ENCODE peak calls at places on chromosomes 3 and 15, in four cellular contexts. M is endothelial cell of umbilical vein, L is K562, S is IMR-90. E is an unnamed sample. For H3K9me1, the result is how much of the 10 kb centered on the place peaks cover.

GRCh38 chr3:144496116-144496835 is 524.7 kb downstream of the DIPK2A start:
- DNase-seq in L (no peak), S (no peak), M (peak), E (no peak)

GRCh38 chr15:60713096-60714084 is 234.4 kb upstream of the ICE2 start:
- DNase-seq in L (no peak), M (peak), S (peak), E (no peak)

GRCh38 chr3:98612996-98613517 is 19.6 kb upstream of the CPOX start:
- DNase-seq in S (no peak), L (no peak), M (no peak), E (no peak)

GRCh38 chr15:79339588-79340314 is 28.8 kb downstream of the TMED3 start:
- DNase-seq in L (peak), S (peak), M (peak), E (peak)

GRCh38 chr3:9316881-9317341 is 45.9 kb upstream of the THUMPD3 start:
- DNase-seq in M (peak), S (peak), L (no peak), E (no peak)

GRCh38 chr3:138351916-138352555 is 3.7 kb downstream of the MRAS start:
- DNase-seq in M (no peak), L (no peak), S (peak), E (no peak)

GRCh38 chr15:33699691-33700447 is 268.4 kb upstream of the CHRM5 start:
- DNase-seq in S (peak), M (no peak), L (peak), E (no peak)

GRCh38 chr3:88810455-88810854 is 297.0 kb upstream of the EPHA3 start:
- DNase-seq in S (peak), M (no peak), L (no peak), E (no peak)

GRCh38 chr3:129942296-129942695 is 32.2 kb upstream of the TRH start:
- DNase-seq in S (peak), M (peak), L (peak), E (no peak)

GRCh38 chr3:56424357-56424756 is 43.9 kb downstream of the ERC2 start:
- DNase-seq in L (no peak), S (no peak), M (no peak), E (no peak)

GRCh38 chr15:67433495-67434099 is 87.3 kb upstream of the C15orf61 start:
- DNase-seq in L (peak), M (peak), S (peak), E (no peak)

GRCh38 chr3:157786216-157786615 is 283.0 kb upstream of the VEPH1 start:
- DNase-seq in L (no peak), M (no peak), S (peak), E (peak)

GRCh38 chr3:124410471-124410870 is 319.8 kb upstream of the UMPS start:
- DNase-seq in S (peak), M (no peak), L (no peak), E (no peak)

GRCh38 chr3:14843321-14843720 is 24.6 kb downstream of the FGD5 start:
- DNase-seq in S (no peak), M (no peak), L (no peak), E (no peak)

GRCh38 chr3:13249630-13250395 is 170.3 kb downstream of the NUP210 start:
- DNase-seq in L (no peak), S (no peak), M (no peak), E (no peak)

GRCh38 chr3:137869022-137869421 is 104.9 kb downstream of the SOX14 start:
- DNase-seq in M (no peak), S (no peak), L (no peak), E (no peak)

GRCh38 chr15:87167055-87167454 is 1087.4 kb downstream of the AGBL1 start:
- DNase-seq in L (no peak), M (no peak), S (peak), E (peak)

GRCh38 chr3:122797291-122797690 is 2.4 kb downstream of the SLC49A4 start:
- DNase-seq in M (no peak), S (peak), L (no peak), E (no peak)

GRCh38 chr3:28294667-28295413 is 53.4 kb downstream of the CMC1 start:
- DNase-seq in L (no peak), M (peak), S (no peak), E (no peak)

GRCh38 chr3:13136426-13136825 is 63.2 kb upstream of the IQSEC1 start:
- DNase-seq in M (no peak), S (no peak), L (no peak), E (no peak)

GRCh38 chr3:193335031-193335430 is 43.5 kb downstream of the ATP13A5 start:
- DNase-seq in S (no peak), M (no peak), L (no peak), E (no peak)

GRCh38 chr3:141840737-141841544 is 35.5 kb upstream of the ATP1B3 start:
- DNase-seq in S (no peak), L (no peak), M (peak), E (no peak)

GRCh38 chr3:4852780-4853748 is 126.2 kb upstream of the BHLHE40 start:
- DNase-seq in S (no peak), L (no peak), M (peak), E (no peak)

GRCh38 chr3:150170843-150171513 is 200.3 kb upstream of the PFN2 start:
- DNase-seq in L (no peak), M (no peak), S (peak), E (no peak)

GRCh38 chr3:188734395-188734794 is 437.4 kb upstream of the TPRG1 start:
- DNase-seq in L (no peak), M (peak), S (no peak), E (no peak)

GRCh38 chr15:61051570-61052031 is 177.5 kb downstream of the RORA start:
- DNase-seq in S (peak), M (peak), L (peak), E (no peak)

GRCh38 chr3:29346828-29347227 is 66.0 kb downstream of the RBMS3 start:
- DNase-seq in L (no peak), M (no peak), S (peak), E (no peak)

GRCh38 chr3:185959609-185960517 is 22.0 kb upstream of the TRA2B start:
- DNase-seq in L (peak), S (peak), M (peak), E (no peak)

GRCh38 chr15:71437404-71437803 is 322.1 kb downstream of the THSD4 start:
- DNase-seq in M (no peak), L (no peak), S (no peak), E (no peak)

GRCh38 chr3:4712109-4712508 is 219.0 kb downstream of the ITPR1 start:
- DNase-seq in S (peak), L (no peak), M (no peak), E (peak)

GRCh38 chr15:87577336-87577735 is 679.2 kb downstream of the NTRK3 start:
- DNase-seq in M (no peak), S (no peak), L (no peak), E (no peak)

GRCh38 chr3:193780810-193781472 is 187.9 kb downstream of the OPA1 start:
- DNase-seq in S (peak), L (peak), M (peak), E (peak)

GRCh38 chr3:107641572-107642307 is 119.0 kb downstream of the BBX start:
- DNase-seq in M (no peak), L (no peak), S (no peak), E (no peak)

DNA sequence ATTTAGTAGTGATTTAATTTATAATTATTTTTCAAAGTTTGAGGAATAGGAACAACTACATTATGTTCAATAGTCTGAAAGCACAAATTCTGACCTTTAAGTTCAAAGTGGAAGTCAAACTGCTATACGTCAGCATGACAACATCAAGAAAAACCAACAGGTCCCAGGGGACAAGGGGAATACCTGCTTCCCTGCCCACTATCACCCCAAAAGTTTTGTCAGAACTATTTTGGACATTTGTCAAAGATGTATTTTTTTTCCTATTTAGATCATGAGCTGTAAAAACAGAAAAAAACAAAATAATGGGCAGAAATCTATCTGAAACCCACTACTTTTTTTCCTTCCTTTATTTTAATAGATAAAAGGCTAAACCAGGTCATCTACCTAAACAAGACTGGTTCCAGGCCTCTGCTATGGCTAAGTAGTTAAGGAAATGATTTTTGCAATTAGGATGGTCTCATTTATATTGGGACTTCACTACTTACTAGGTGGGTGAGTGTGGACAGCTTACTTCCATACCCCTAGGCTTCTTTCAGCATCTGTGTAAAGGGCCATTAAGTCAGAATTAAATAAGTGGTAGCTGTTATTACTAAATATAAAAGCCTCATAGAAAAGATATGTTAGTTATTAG is 746.3 kb downstream of the FHIT start:
- DNase-seq in L (no peak), S (no peak), M (no peak), E (no peak)
- H3K9me1 ChIP-seq in L (under half), S (under half), M (under half), E (under half)

DNA sequence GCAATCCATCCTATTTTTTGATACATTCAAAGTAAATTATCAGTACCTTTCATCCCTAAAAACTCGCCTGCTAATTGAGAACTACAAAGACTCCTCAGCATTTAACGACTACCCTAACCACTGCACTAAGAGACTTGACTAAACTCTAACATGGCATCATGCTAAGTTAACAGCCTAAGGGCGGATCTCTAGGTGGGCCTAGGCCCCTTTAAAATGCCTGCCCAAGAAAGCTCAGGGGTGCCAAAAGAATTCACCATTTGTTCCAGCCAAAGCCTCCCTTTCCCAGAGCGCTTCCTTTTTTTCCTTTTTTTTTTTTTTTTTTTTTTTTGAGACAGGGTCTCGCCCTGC is 568 bp upstream of the NEK4 start:
- DNase-seq in L (no peak), M (no peak), S (no peak), E (no peak)
- H3K9ac ChIP-seq in L (peak), M (peak), S (peak), E (peak)

DNA sequence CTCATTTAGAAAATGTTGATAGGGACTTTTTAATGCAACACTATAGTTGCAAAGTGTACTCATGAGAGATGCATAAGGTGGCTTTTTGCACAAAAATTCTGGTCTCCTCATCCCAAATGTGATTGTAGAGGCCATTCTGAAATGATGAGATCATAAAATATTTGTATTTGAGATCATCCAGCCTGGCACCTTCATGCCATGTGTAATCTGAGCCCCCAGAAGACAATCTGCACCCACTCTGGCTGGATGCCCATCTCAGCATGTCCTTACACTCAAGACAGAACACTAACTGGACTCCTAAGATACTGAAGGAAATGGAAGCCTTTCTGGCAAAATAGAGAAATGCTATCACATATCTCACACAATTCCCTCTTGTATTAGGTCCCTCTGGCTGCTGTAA is 49.2 kb downstream of the SLC7A14 start:
- DNase-seq in M (no peak), L (no peak), S (no peak), E (no peak)
- H3K9me1 ChIP-seq in M (under half), L (under half), S (under half), E (under half)

GRCh38 chr15:30906366-30906765 is 2.7 kb downstream of the FAN1 start:
- DNase-seq in S (no peak), M (no peak), L (no peak), E (no peak)
- H3K9ac ChIP-seq in S (no peak), M (no peak), L (no peak), E (no peak)

DNA sequence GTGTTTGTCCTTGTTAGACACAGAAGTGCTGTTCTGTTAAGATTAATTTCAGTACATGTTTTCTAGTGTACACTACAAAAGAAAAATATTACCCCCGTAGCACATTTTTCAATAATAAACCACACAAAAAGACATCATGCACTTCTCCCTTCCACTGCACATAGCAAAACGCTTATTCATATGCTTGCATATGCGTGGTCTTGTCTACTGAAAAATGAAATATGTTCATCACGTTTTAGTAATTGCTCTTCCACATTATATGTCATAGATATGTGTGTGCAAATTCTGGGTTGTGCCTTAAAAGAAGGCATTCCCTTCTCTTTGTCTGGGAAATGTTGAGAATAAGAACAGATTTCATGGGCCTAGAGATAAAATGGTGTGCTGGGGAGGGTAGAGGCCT is 353.9 kb downstream of the NSUN3 start:
- DNase-seq in M (no peak), S (peak), L (no peak), E (no peak)
- H3K9me1 ChIP-seq in M (under half), S (under half), L (under half), E (under half)

DNA sequence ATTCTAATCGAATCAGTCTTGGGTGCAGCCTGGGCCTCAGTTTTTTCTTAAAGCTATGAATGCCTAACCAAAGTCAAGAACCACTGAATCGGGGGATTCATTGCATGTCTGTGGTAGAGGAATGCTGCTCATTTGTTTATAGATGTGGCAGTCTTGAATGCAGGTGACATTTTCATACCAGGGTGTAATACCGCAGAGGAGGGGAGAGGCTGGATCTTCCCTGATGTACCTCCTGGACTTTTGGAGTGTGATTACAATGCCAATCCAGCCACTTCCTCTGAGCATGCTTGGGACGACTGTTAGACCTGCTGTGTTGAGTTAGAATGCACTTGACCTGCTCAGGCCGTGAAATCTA is 42.7 kb downstream of the GOLGA6A start:
- DNase-seq in L (no peak), S (no peak), M (no peak), E (no peak)
- H3K9ac ChIP-seq in L (no peak), S (no peak), M (no peak), E (no peak)

GRCh38 chr3:136380530-136380929 is 130.4 kb downstream of the PCCB start:
- DNase-seq in M (no peak), L (no peak), S (peak), E (no peak)

GRCh38 chr3:136377499-136377898 is 127.4 kb downstream of the PCCB start:
- DNase-seq in S (no peak), L (no peak), M (no peak), E (no peak)

GRCh38 chr3:136381051-136381450 is 130.9 kb downstream of the PCCB start:
- DNase-seq in M (no peak), L (no peak), S (peak), E (no peak)

GRCh38 chr3:136378011-136378410 is 127.9 kb downstream of the PCCB start:
- DNase-seq in S (no peak), M (no peak), L (no peak), E (no peak)
- H3K9me1 ChIP-seq in S (under half), M (under half), L (under half), E (under half)

DNA sequence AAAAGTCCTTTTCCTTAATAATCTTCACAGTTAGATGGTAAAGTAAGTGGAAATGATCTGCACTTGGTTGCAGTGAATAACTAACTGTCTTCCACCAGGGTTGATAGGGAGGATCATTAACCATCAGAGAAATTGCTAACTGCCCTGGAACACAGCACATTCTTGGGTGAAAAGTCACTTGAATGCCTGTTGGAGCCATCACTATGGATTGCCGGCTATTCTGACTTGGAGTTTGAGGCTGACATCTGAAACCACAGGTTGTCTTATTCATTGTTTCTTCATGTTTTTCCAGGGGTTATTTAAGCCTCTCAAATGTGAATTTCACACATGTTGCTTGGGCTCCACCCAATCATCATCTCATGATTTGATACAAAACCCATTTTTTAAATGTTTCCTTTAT is 901.4 kb downstream of the MCTP2 start:
- DNase-seq in M (no peak), L (no peak), S (peak), E (peak)
- H3K9ac ChIP-seq in M (no peak), L (no peak), S (no peak), E (no peak)

GRCh38 chr3:128107809-128108208 is 15.8 kb downstream of the RUVBL1 start:
- DNase-seq in S (peak), L (no peak), M (no peak), E (no peak)
- H3K9me1 ChIP-seq in S (under half), L (under half), M (under half), E (under half)

E was measured in keratinocyte.